ENCODE peak calls at places on chromosomes 16 and 17, in five cellular contexts. One of them, this sample, is unnamed.
A peak's percentile ranks its signal among the peaks of the same experiment; 100 is the strongest.

GRCh38 chr16:1678500-1679098 is 520 bp downstream of the JPT2 start:
- DNase-seq in NCI-H1105 treated with DMSO at 0.1 percent for 48 hours: peak; percentile 3
- DNase-seq in activated naive CD4-positive, alpha-beta T cell treated with anti-CD3 and anti-CD28 coated beads, Interleukin-2, amount 50 U/mL, for 72 hours: peak; percentile 30
- DNase-seq in posterior cingulate gyrus: no peak
- DNase-seq in progenitor cell of endocrine pancreas: no peak
- DNase-seq in this sample: peak; percentile 45

GRCh38 chr17:38693700-38694329 is 11.3 kb upstream of the MLLT6 start:
- DNase-seq in NCI-H1105 treated with DMSO at 0.1 percent for 48 hours: no peak
- DNase-seq in activated naive CD4-positive, alpha-beta T cell treated with anti-CD3 and anti-CD28 coated beads, Interleukin-2, amount 50 U/mL, for 72 hours: no peak
- DNase-seq in posterior cingulate gyrus: no peak
- DNase-seq in progenitor cell of endocrine pancreas: no peak
- DNase-seq in this sample: peak; percentile 68

GRCh38 chr17:37840576-37840975 is 83.6 kb upstream of the TBC1D3K start:
- DNase-seq in NCI-H1105 treated with DMSO at 0.1 percent for 48 hours: no peak
- DNase-seq in activated naive CD4-positive, alpha-beta T cell treated with anti-CD3 and anti-CD28 coated beads, Interleukin-2, amount 50 U/mL, for 72 hours: no peak
- DNase-seq in posterior cingulate gyrus: no peak
- DNase-seq in progenitor cell of endocrine pancreas: no peak
- DNase-seq in this sample: no peak

GRCh38 chr16:64627781-64628180 is 494.1 kb downstream of the CDH11 start:
- DNase-seq in NCI-H1105 treated with DMSO at 0.1 percent for 48 hours: no peak
- DNase-seq in activated naive CD4-positive, alpha-beta T cell treated with anti-CD3 and anti-CD28 coated beads, Interleukin-2, amount 50 U/mL, for 72 hours: no peak
- DNase-seq in posterior cingulate gyrus: peak; percentile 79
- DNase-seq in progenitor cell of endocrine pancreas: no peak
- DNase-seq in this sample: no peak

GRCh38 chr16:67110136-67110847 is 551 bp downstream of the PHAF1 start:
- DNase-seq in NCI-H1105 treated with DMSO at 0.1 percent for 48 hours: no peak
- DNase-seq in activated naive CD4-positive, alpha-beta T cell treated with anti-CD3 and anti-CD28 coated beads, Interleukin-2, amount 50 U/mL, for 72 hours: peak; percentile 18
- DNase-seq in posterior cingulate gyrus: no peak
- DNase-seq in progenitor cell of endocrine pancreas: no peak
- DNase-seq in this sample: peak; percentile 26

GRCh38 chr17:56737741-56738161 is 96.0 kb downstream of the C17orf67 start:
- DNase-seq in NCI-H1105 treated with DMSO at 0.1 percent for 48 hours: no peak
- DNase-seq in activated naive CD4-positive, alpha-beta T cell treated with anti-CD3 and anti-CD28 coated beads, Interleukin-2, amount 50 U/mL, for 72 hours: no peak
- DNase-seq in posterior cingulate gyrus: no peak
- DNase-seq in progenitor cell of endocrine pancreas: no peak
- DNase-seq in this sample: no peak

GRCh38 chr17:43418441-43419374 is 19.9 kb downstream of the ARL4D start:
- DNase-seq in NCI-H1105 treated with DMSO at 0.1 percent for 48 hours: peak; percentile 93
- DNase-seq in activated naive CD4-positive, alpha-beta T cell treated with anti-CD3 and anti-CD28 coated beads, Interleukin-2, amount 50 U/mL, for 72 hours: no peak
- DNase-seq in posterior cingulate gyrus: peak; percentile 95
- DNase-seq in progenitor cell of endocrine pancreas: no peak
- DNase-seq in this sample: peak; percentile 27

GRCh38 chr17:78159575-78160158 is 8.7 kb upstream of the SYNGR2 start:
- DNase-seq in NCI-H1105 treated with DMSO at 0.1 percent for 48 hours: no peak
- DNase-seq in activated naive CD4-positive, alpha-beta T cell treated with anti-CD3 and anti-CD28 coated beads, Interleukin-2, amount 50 U/mL, for 72 hours: no peak
- DNase-seq in posterior cingulate gyrus: no peak
- DNase-seq in progenitor cell of endocrine pancreas: no peak
- DNase-seq in this sample: no peak

GRCh38 chr16:51734220-51734619 is 583.1 kb upstream of the SALL1 start:
- DNase-seq in NCI-H1105 treated with DMSO at 0.1 percent for 48 hours: peak; percentile 90
- DNase-seq in activated naive CD4-positive, alpha-beta T cell treated with anti-CD3 and anti-CD28 coated beads, Interleukin-2, amount 50 U/mL, for 72 hours: no peak
- DNase-seq in posterior cingulate gyrus: no peak
- DNase-seq in progenitor cell of endocrine pancreas: no peak
- DNase-seq in this sample: no peak

GRCh38 chr17:80929449-80929848 is 62.2 kb upstream of the CHMP6 start:
- DNase-seq in NCI-H1105 treated with DMSO at 0.1 percent for 48 hours: no peak
- DNase-seq in activated naive CD4-positive, alpha-beta T cell treated with anti-CD3 and anti-CD28 coated beads, Interleukin-2, amount 50 U/mL, for 72 hours: no peak
- DNase-seq in posterior cingulate gyrus: no peak
- DNase-seq in progenitor cell of endocrine pancreas: no peak
- DNase-seq in this sample: no peak

GRCh38 chr16:67115649-67116048 is 5.9 kb downstream of the PHAF1 start:
- DNase-seq in NCI-H1105 treated with DMSO at 0.1 percent for 48 hours: no peak
- DNase-seq in activated naive CD4-positive, alpha-beta T cell treated with anti-CD3 and anti-CD28 coated beads, Interleukin-2, amount 50 U/mL, for 72 hours: no peak
- DNase-seq in posterior cingulate gyrus: no peak
- DNase-seq in progenitor cell of endocrine pancreas: no peak
- DNase-seq in this sample: no peak

GRCh38 chr16:87276091-87276561 is 41.1 kb downstream of the C16orf95 start:
- DNase-seq in NCI-H1105 treated with DMSO at 0.1 percent for 48 hours: no peak
- DNase-seq in activated naive CD4-positive, alpha-beta T cell treated with anti-CD3 and anti-CD28 coated beads, Interleukin-2, amount 50 U/mL, for 72 hours: no peak
- DNase-seq in posterior cingulate gyrus: no peak
- DNase-seq in progenitor cell of endocrine pancreas: no peak
- DNase-seq in this sample: no peak

GRCh38 chr17:4365103-4365627 is 1.3 kb downstream of the UBE2G1 start:
- DNase-seq in NCI-H1105 treated with DMSO at 0.1 percent for 48 hours: peak; percentile 92
- DNase-seq in activated naive CD4-positive, alpha-beta T cell treated with anti-CD3 and anti-CD28 coated beads, Interleukin-2, amount 50 U/mL, for 72 hours: peak; percentile 79
- DNase-seq in posterior cingulate gyrus: peak; percentile 97
- DNase-seq in progenitor cell of endocrine pancreas: peak; percentile 70
- DNase-seq in this sample: peak; percentile 94

GRCh38 chr17:65121916-65122821 is 15.0 kb upstream of the RGS9 start:
- DNase-seq in NCI-H1105 treated with DMSO at 0.1 percent for 48 hours: no peak
- DNase-seq in activated naive CD4-positive, alpha-beta T cell treated with anti-CD3 and anti-CD28 coated beads, Interleukin-2, amount 50 U/mL, for 72 hours: peak; percentile 63
- DNase-seq in posterior cingulate gyrus: no peak
- DNase-seq in progenitor cell of endocrine pancreas: no peak
- DNase-seq in this sample: no peak

GRCh38 chr17:8673621-8674020 is 43.1 kb upstream of the MYH10 start:
- DNase-seq in NCI-H1105 treated with DMSO at 0.1 percent for 48 hours: no peak
- DNase-seq in activated naive CD4-positive, alpha-beta T cell treated with anti-CD3 and anti-CD28 coated beads, Interleukin-2, amount 50 U/mL, for 72 hours: no peak
- DNase-seq in posterior cingulate gyrus: no peak
- DNase-seq in progenitor cell of endocrine pancreas: no peak
- DNase-seq in this sample: peak; percentile 28

GRCh38 chr16:57901480-57902069 is 69.4 kb downstream of the CNGB1 start:
- DNase-seq in NCI-H1105 treated with DMSO at 0.1 percent for 48 hours: no peak
- DNase-seq in activated naive CD4-positive, alpha-beta T cell treated with anti-CD3 and anti-CD28 coated beads, Interleukin-2, amount 50 U/mL, for 72 hours: no peak
- DNase-seq in posterior cingulate gyrus: no peak
- DNase-seq in progenitor cell of endocrine pancreas: no peak
- DNase-seq in this sample: no peak

GRCh38 chr16:86939609-86940008 is 361.3 kb downstream of the FOXL1 start:
- DNase-seq in NCI-H1105 treated with DMSO at 0.1 percent for 48 hours: no peak
- DNase-seq in activated naive CD4-positive, alpha-beta T cell treated with anti-CD3 and anti-CD28 coated beads, Interleukin-2, amount 50 U/mL, for 72 hours: no peak
- DNase-seq in posterior cingulate gyrus: no peak
- DNase-seq in progenitor cell of endocrine pancreas: no peak
- DNase-seq in this sample: no peak

GRCh38 chr16:22141746-22142145 is 20.6 kb upstream of the SDR42E2 start:
- DNase-seq in NCI-H1105 treated with DMSO at 0.1 percent for 48 hours: no peak
- DNase-seq in activated naive CD4-positive, alpha-beta T cell treated with anti-CD3 and anti-CD28 coated beads, Interleukin-2, amount 50 U/mL, for 72 hours: no peak
- DNase-seq in posterior cingulate gyrus: no peak
- DNase-seq in progenitor cell of endocrine pancreas: no peak
- DNase-seq in this sample: no peak

GRCh38 chr17:32136856-32137255 is 5.4 kb upstream of the RHOT1 start:
- DNase-seq in NCI-H1105 treated with DMSO at 0.1 percent for 48 hours: no peak
- DNase-seq in activated naive CD4-positive, alpha-beta T cell treated with anti-CD3 and anti-CD28 coated beads, Interleukin-2, amount 50 U/mL, for 72 hours: no peak
- DNase-seq in posterior cingulate gyrus: no peak
- DNase-seq in progenitor cell of endocrine pancreas: no peak
- DNase-seq in this sample: no peak

GRCh38 chr17:7219812-7220592 is at the start of the genes ACADVL and DLG4:
- DNase-seq in NCI-H1105 treated with DMSO at 0.1 percent for 48 hours: peak; percentile 79
- DNase-seq in activated naive CD4-positive, alpha-beta T cell treated with anti-CD3 and anti-CD28 coated beads, Interleukin-2, amount 50 U/mL, for 72 hours: peak; percentile 82
- DNase-seq in posterior cingulate gyrus: peak; percentile 99
- DNase-seq in progenitor cell of endocrine pancreas: peak; percentile 59
- DNase-seq in this sample: peak; percentile 93

GRCh38 chr16:66474750-66475199 is 47.7 kb downstream of the BEAN1 start:
- DNase-seq in NCI-H1105 treated with DMSO at 0.1 percent for 48 hours: peak; percentile 2
- DNase-seq in activated naive CD4-positive, alpha-beta T cell treated with anti-CD3 and anti-CD28 coated beads, Interleukin-2, amount 50 U/mL, for 72 hours: peak; percentile 53
- DNase-seq in posterior cingulate gyrus: no peak
- DNase-seq in progenitor cell of endocrine pancreas: no peak
- DNase-seq in this sample: no peak

GRCh38 chr16:30786936-30787612 is at the start of gene ZNF629:
- DNase-seq in NCI-H1105 treated with DMSO at 0.1 percent for 48 hours: peak; percentile 50
- DNase-seq in activated naive CD4-positive, alpha-beta T cell treated with anti-CD3 and anti-CD28 coated beads, Interleukin-2, amount 50 U/mL, for 72 hours: no peak
- DNase-seq in posterior cingulate gyrus: peak; percentile 93
- DNase-seq in progenitor cell of endocrine pancreas: peak; percentile 55
- DNase-seq in this sample: peak; percentile 76

GRCh38 chr17:32546031-32546444 is 59.2 kb downstream of the CDK5R1 start:
- DNase-seq in NCI-H1105 treated with DMSO at 0.1 percent for 48 hours: peak; percentile 91
- DNase-seq in activated naive CD4-positive, alpha-beta T cell treated with anti-CD3 and anti-CD28 coated beads, Interleukin-2, amount 50 U/mL, for 72 hours: no peak
- DNase-seq in posterior cingulate gyrus: peak; percentile 88
- DNase-seq in progenitor cell of endocrine pancreas: no peak
- DNase-seq in this sample: no peak

GRCh38 chr16:54171855-54172537 is 114.6 kb downstream of the IRX3 start:
- DNase-seq in NCI-H1105 treated with DMSO at 0.1 percent for 48 hours: peak; percentile 97
- DNase-seq in activated naive CD4-positive, alpha-beta T cell treated with anti-CD3 and anti-CD28 coated beads, Interleukin-2, amount 50 U/mL, for 72 hours: no peak
- DNase-seq in posterior cingulate gyrus: no peak
- DNase-seq in progenitor cell of endocrine pancreas: no peak
- DNase-seq in this sample: peak; percentile 68

GRCh38 chr17:17354560-17355357 is 51.6 kb downstream of the NT5M start:
- DNase-seq in NCI-H1105 treated with DMSO at 0.1 percent for 48 hours: peak; percentile 79
- DNase-seq in activated naive CD4-positive, alpha-beta T cell treated with anti-CD3 and anti-CD28 coated beads, Interleukin-2, amount 50 U/mL, for 72 hours: peak; percentile 81
- DNase-seq in posterior cingulate gyrus: peak; percentile 93
- DNase-seq in progenitor cell of endocrine pancreas: peak; percentile 77
- DNase-seq in this sample: peak; percentile 70

GRCh38 chr17:79116575-79117368 is 42.1 kb downstream of the ENGASE start:
- DNase-seq in NCI-H1105 treated with DMSO at 0.1 percent for 48 hours: no peak
- DNase-seq in activated naive CD4-positive, alpha-beta T cell treated with anti-CD3 and anti-CD28 coated beads, Interleukin-2, amount 50 U/mL, for 72 hours: no peak
- DNase-seq in posterior cingulate gyrus: no peak
- DNase-seq in progenitor cell of endocrine pancreas: no peak
- DNase-seq in this sample: no peak

GRCh38 chr16:88063201-88063773 is 112.1 kb downstream of the BANP start:
- DNase-seq in NCI-H1105 treated with DMSO at 0.1 percent for 48 hours: no peak
- DNase-seq in activated naive CD4-positive, alpha-beta T cell treated with anti-CD3 and anti-CD28 coated beads, Interleukin-2, amount 50 U/mL, for 72 hours: no peak
- DNase-seq in posterior cingulate gyrus: no peak
- DNase-seq in progenitor cell of endocrine pancreas: no peak
- DNase-seq in this sample: no peak

GRCh38 chr17:15263206-15263579 is 1.9 kb downstream of the PMP22 start:
- DNase-seq in NCI-H1105 treated with DMSO at 0.1 percent for 48 hours: peak; percentile 33
- DNase-seq in activated naive CD4-positive, alpha-beta T cell treated with anti-CD3 and anti-CD28 coated beads, Interleukin-2, amount 50 U/mL, for 72 hours: no peak
- DNase-seq in posterior cingulate gyrus: peak; percentile 93
- DNase-seq in progenitor cell of endocrine pancreas: no peak
- DNase-seq in this sample: peak; percentile 46

GRCh38 chr16:11374255-11374654 is 29.0 kb downstream of the RMI2 start:
- DNase-seq in NCI-H1105 treated with DMSO at 0.1 percent for 48 hours: no peak
- DNase-seq in activated naive CD4-positive, alpha-beta T cell treated with anti-CD3 and anti-CD28 coated beads, Interleukin-2, amount 50 U/mL, for 72 hours: no peak
- DNase-seq in posterior cingulate gyrus: no peak
- DNase-seq in progenitor cell of endocrine pancreas: no peak
- DNase-seq in this sample: no peak

GRCh38 chr16:11134722-11135121 is 121.3 kb downstream of the SOCS1 start:
- DNase-seq in NCI-H1105 treated with DMSO at 0.1 percent for 48 hours: no peak
- DNase-seq in activated naive CD4-positive, alpha-beta T cell treated with anti-CD3 and anti-CD28 coated beads, Interleukin-2, amount 50 U/mL, for 72 hours: no peak
- DNase-seq in posterior cingulate gyrus: no peak
- DNase-seq in progenitor cell of endocrine pancreas: no peak
- DNase-seq in this sample: no peak

GRCh38 chr17:13544292-13544691 is 57.4 kb downstream of the HS3ST3A1 start:
- DNase-seq in NCI-H1105 treated with DMSO at 0.1 percent for 48 hours: no peak
- DNase-seq in activated naive CD4-positive, alpha-beta T cell treated with anti-CD3 and anti-CD28 coated beads, Interleukin-2, amount 50 U/mL, for 72 hours: no peak
- DNase-seq in posterior cingulate gyrus: no peak
- DNase-seq in progenitor cell of endocrine pancreas: no peak
- DNase-seq in this sample: peak; percentile 25

GRCh38 chr16:53908731-53909130 is 204.8 kb downstream of the FTO start:
- DNase-seq in NCI-H1105 treated with DMSO at 0.1 percent for 48 hours: no peak
- DNase-seq in activated naive CD4-positive, alpha-beta T cell treated with anti-CD3 and anti-CD28 coated beads, Interleukin-2, amount 50 U/mL, for 72 hours: no peak
- DNase-seq in posterior cingulate gyrus: no peak
- DNase-seq in progenitor cell of endocrine pancreas: no peak
- DNase-seq in this sample: no peak

This sample was measured in body of pancreas.